ENCODE peak calls at places on chromosomes 12 and 14, in nine cellular contexts. D, L, E, H, J, G, W, R and P are unnamed samples.

GRCh38 chr14:104580961-104581360 is 1.4 kb downstream of the C14orf180 start:
- DNase-seq in D (no peak), L (peak; percentile 6), E (no peak), H (no peak), J (no peak), G (peak; percentile 83), W (peak; percentile 74), R (peak; percentile 16), P (no peak)

GRCh38 chr14:66345986-66346385 is 140.2 kb upstream of the CCDC196 start:
- DNase-seq in D (no peak), L (no peak), E (no peak), H (no peak), J (no peak), G (no peak), W (no peak), R (no peak), P (no peak)

GRCh38 chr12:126784328-126784921 is 1482.5 kb upstream of the TMEM132C start:
- DNase-seq in D (peak; percentile 11), L (peak; percentile 3), E (no peak), H (peak; percentile 81), J (peak; percentile 55), G (peak; percentile 32), W (peak; percentile 79), R (peak; percentile 14), P (no peak)

GRCh38 chr12:197911-198695 is 15.9 kb downstream of the SLC6A12 start:
- DNase-seq in D (no peak), L (no peak), E (no peak), H (no peak), J (no peak), G (no peak), W (no peak), R (no peak), P (no peak)

GRCh38 chr14:68607081-68607851 is 185.6 kb downstream of the ZFP36L1 start:
- DNase-seq in D (no peak), L (no peak), E (peak; percentile 37), H (peak; percentile 50), J (no peak), G (no peak), W (peak; percentile 86), R (no peak), P (no peak)

GRCh38 chr12:109738878-109739665 is 25.4 kb downstream of the FAM222A start:
- DNase-seq in D (no peak), L (peak; percentile 10), E (no peak), H (peak; percentile 11), J (no peak), G (peak; percentile 6), W (no peak), R (no peak), P (no peak)

GRCh38 chr12:11797317-11797913 is 147.9 kb downstream of the ETV6 start:
- DNase-seq in D (no peak), L (peak; percentile 99), E (peak; percentile 74), H (no peak), J (no peak), G (no peak), W (no peak), R (no peak), P (no peak)

GRCh38 chr14:24195186-24196070 is at the start of gene TM9SF1:
- DNase-seq in D (peak; percentile 71), L (peak; percentile 81), E (peak; percentile 93), H (peak; percentile 78), J (peak; percentile 90), G (peak; percentile 94), W (peak; percentile 92), R (peak; percentile 81), P (peak; percentile 49)

GRCh38 chr12:132300789-132301722 is 28.3 kb downstream of the GALNT9 start:
- DNase-seq in D (no peak), L (no peak), E (no peak), H (no peak), J (no peak), G (no peak), W (no peak), R (no peak), P (no peak)

GRCh38 chr12:22505826-22506225 is 38.5 kb downstream of the C2CD5 start:
- DNase-seq in D (no peak), L (no peak), E (no peak), H (no peak), J (no peak), G (no peak), W (no peak), R (no peak), P (no peak)

DNA sequence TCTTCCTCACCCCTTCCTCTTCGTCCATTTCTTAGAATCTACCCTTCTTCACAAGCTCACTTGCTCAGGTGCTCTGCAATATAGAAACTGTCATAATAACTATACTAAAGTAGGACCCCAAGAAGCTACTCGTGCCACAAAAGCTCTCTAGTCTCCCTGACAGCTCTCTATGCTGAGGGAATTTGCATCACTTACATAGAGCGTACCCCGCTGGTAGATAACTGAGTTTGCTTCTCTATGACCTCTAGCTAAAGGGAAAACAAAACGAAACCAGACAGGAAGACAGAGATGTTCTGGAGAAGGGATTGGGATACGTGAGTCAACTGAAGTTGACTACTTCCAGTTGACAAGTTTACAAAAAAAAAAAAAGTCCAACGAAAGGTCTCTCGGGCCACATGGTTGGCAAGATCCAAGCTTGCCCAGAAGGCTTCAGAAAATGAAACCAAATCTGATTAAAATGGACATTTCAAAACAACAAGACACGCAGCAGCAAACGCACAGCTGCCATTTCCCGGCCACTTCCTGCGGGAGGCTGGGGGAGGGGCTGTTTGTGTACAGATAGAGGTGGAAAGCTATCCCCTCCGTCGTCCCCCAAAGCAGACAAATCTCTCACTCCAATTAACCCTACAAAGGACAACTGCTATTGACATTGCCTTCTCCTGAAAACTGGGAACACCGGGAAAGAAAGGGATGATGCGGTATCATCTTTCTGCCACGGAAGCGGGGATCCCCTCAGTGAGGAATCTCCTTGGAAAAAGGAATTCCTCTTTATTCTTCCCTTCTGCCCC is 1.3 kb downstream of the BAZ2A start:
- DNase-seq in D (no peak), L (peak; percentile 33), E (peak; percentile 80), H (peak; percentile 30), J (peak; percentile 35), G (peak; percentile 72), W (peak; percentile 69), R (peak; percentile 60), P (peak; percentile 51)
- H3K4me1 ChIP-seq in D (peaks cover 29% of the 10 kb centered on the region), L (peaks cover 28% of the 10 kb centered on the region), E (peaks cover 30% of the 10 kb centered on the region), H (peaks cover 33% of the 10 kb centered on the region), J (peaks cover 40% of the 10 kb centered on the region), G (peaks cover 19% of the 10 kb centered on the region), W (peaks cover 24% of the 10 kb centered on the region), R (peaks cover 36% of the 10 kb centered on the region), P (peaks cover 41% of the 10 kb centered on the region)

GRCh38 chr12:64681200-64682052 is 71.1 kb downstream of the RASSF3 start:
- DNase-seq in D (no peak), L (no peak), E (peak; percentile 37), H (no peak), J (no peak), G (no peak), W (no peak), R (no peak), P (no peak)
- H3K4me2 ChIP-seq in D (no peak overlapping the region), L (no peak overlapping the region), E (peak overlapping the region; percentile 19), H (peak overlapping the region; percentile 88), J (peak overlapping the region; percentile 94), G (no peak overlapping the region), W (no peak overlapping the region), R (no peak overlapping the region), P (peak overlapping the region; percentile 81)

DNA sequence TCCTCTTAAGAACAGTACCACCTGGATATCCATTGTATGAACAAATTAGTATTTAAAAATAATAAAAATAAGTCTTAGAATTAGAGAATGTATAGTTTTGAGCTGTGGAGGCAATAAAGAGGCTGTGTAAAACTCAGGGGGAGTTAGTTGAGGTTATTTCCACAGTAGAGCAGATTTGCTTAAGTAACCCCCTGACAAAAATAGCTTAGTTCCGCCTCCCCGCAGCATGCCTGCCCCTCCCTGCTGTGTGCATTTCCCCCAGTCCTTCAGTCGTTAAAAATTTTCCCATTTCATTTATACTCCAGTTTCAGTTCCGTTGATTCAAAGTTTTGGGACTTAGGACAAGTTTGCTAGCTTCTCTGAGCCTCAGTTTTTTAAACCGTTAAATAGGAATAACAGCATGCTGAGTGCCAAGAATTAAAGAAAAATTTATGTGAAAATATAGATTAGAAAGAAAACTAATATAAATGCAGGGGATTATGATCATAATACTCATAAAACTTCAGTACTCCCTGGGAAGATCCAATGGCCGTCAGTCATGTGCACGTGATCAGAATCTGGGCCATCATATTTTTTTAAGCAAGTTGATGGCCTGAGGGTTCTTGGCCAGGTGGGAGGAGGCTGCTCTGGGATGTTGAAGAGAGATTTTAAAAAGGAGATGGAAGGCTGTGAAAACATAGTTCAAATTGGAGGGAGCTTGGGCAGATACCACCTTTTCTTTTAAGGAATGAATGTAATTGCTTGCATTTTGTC is 14.5 kb upstream of the SLC38A2 start:
- DNase-seq in D (no peak), L (peak; percentile 71), E (no peak), H (peak; percentile 56), J (peak; percentile 47), G (no peak), W (no peak), R (no peak), P (peak; percentile 50)
- H3K4me1 ChIP-seq in D (peaks cover 7% of the 10 kb centered on the region), L (peaks cover 75% of the 10 kb centered on the region), E (peaks cover 71% of the 10 kb centered on the region), H (peaks cover 82% of the 10 kb centered on the region), J (peaks cover 78% of the 10 kb centered on the region), G (peaks cover 77% of the 10 kb centered on the region), W (peaks cover 55% of the 10 kb centered on the region), R (peaks cover 63% of the 10 kb centered on the region), P (peaks cover 50% of the 10 kb centered on the region)

GRCh38 chr12:26156201-26156871 is 31.5 kb upstream of the BHLHE41 start:
- DNase-seq in D (no peak), L (no peak), E (no peak), H (no peak), J (no peak), G (no peak), W (no peak), R (no peak), P (no peak)

GRCh38 chr12:26152507-26153102 is 27.8 kb upstream of the BHLHE41 start:
- DNase-seq in D (no peak), L (no peak), E (no peak), H (peak; percentile 43), J (no peak), G (no peak), W (no peak), R (no peak), P (peak; percentile 50)

GRCh38 chr12:26156996-26157395 is 32.2 kb upstream of the BHLHE41 start:
- DNase-seq in D (no peak), L (no peak), E (no peak), H (no peak), J (no peak), G (no peak), W (peak; percentile 19), R (no peak), P (no peak)

GRCh38 chr12:26150737-26151450 is 26.1 kb upstream of the BHLHE41 start:
- DNase-seq in D (no peak), L (peak; percentile 93), E (no peak), H (no peak), J (no peak), G (no peak), W (no peak), R (no peak), P (no peak)

DNA sequence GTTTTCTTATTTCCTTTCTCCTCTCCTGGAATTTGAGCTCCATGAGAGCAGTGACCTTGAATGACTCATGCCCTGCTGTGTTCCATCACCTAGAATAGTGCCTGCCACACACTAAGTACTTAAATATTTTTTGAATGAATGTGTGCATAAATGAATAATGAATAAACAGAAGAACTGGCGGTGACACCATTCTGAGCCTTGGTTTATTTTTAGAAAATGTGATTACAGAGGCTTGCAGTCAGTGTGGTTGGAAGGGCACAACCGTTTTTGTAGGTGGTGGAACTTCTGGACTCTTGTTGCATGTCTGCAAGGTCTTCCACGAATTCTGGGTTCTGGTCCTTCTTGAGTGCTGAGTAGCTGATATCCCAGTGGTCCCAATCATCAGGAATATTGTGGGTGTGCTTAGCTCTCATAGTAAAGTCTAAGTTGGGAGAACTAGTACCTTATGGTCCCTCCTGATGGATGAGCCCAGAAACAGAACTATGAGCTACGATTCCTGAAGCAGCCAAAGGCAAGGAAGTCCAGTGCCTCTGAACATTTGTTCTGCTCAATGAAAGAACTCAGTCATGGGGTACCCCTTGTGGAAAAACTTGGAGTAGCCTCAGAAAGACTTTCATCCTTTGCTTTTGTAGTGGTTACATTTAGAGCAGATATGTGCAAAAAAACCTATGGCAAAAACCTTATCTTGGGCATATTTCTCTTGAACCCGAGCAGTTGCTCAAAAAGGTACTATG is 28.8 kb upstream of the BHLHE41 start:
- DNase-seq in D (no peak), L (peak; percentile 99), E (peak; percentile 88), H (peak; percentile 99), J (peak; percentile 79), G (no peak), W (peak; percentile 70), R (peak; percentile 89), P (peak; percentile 61)
- H3K4me2 ChIP-seq in D (no peak overlapping the region), L (peak overlapping the region; percentile 79), E (peak overlapping the region; percentile 50), H (peak overlapping the region; percentile 76), J (peak overlapping the region; percentile 59), G (peak overlapping the region; percentile 67), W (peak overlapping the region; percentile 23), R (peak overlapping the region; percentile 80), P (peak overlapping the region; percentile 68)